ENCODE peak calls at places on chromosomes 2 and 18, in four cellular contexts. S is A549, K is GM12878, C is SK-N-SH. O is an unnamed sample.

GRCh38 chr2:212145111-212145510 is 393.5 kb downstream of the ERBB4 start:
- DNase-seq in S (no peak), K (no peak), C (no peak), O (no peak)

GRCh38 chr2:185208261-185208660 is 530.3 kb upstream of the FSIP2 start:
- DNase-seq in S (no peak), K (no peak), C (peak; percentile 21), O (no peak)

GRCh38 chr2:70087703-70088507 is 628 bp downstream of the PCBP1 start:
- DNase-seq in S (peak; percentile 55), K (no peak), C (peak; percentile 65), O (peak; percentile 87)

GRCh38 chr2:5693288-5694015 is 1.3 kb downstream of the SOX11 start:
- DNase-seq in S (no peak), K (no peak), C (peak; percentile 69), O (no peak)

GRCh38 chr18:23213200-23213599 is 77.9 kb downstream of the CABLES1 start:
- DNase-seq in S (no peak), K (no peak), C (no peak), O (no peak)

GRCh38 chr2:47354817-47355653 is 47.9 kb upstream of the MSH2 start:
- DNase-seq in S (no peak), K (no peak), C (no peak), O (no peak)

GRCh38 chr2:88657131-88657530 is 29.9 kb upstream of the EIF2AK3 start:
- DNase-seq in S (no peak), K (no peak), C (no peak), O (no peak)

GRCh38 chr2:11478899-11479605 is 13.1 kb upstream of the E2F6 start:
- DNase-seq in S (no peak), K (no peak), C (no peak), O (no peak)

GRCh38 chr18:9434240-9434701 is 41.0 kb upstream of the RALBP1 start:
- DNase-seq in S (no peak), K (no peak), C (no peak), O (no peak)

GRCh38 chr2:46050027-46050426 is 247.2 kb upstream of the EPAS1 start:
- DNase-seq in S (no peak), K (no peak), C (no peak), O (no peak)

GRCh38 chr2:197269173-197269572 is 41.4 kb downstream of the ANKRD44 start:
- DNase-seq in S (no peak), K (no peak), C (no peak), O (no peak)

GRCh38 chr2:189131986-189132385 is 47.6 kb downstream of the COL5A2 start:
- DNase-seq in S (no peak), K (no peak), C (no peak), O (no peak)

DNA sequence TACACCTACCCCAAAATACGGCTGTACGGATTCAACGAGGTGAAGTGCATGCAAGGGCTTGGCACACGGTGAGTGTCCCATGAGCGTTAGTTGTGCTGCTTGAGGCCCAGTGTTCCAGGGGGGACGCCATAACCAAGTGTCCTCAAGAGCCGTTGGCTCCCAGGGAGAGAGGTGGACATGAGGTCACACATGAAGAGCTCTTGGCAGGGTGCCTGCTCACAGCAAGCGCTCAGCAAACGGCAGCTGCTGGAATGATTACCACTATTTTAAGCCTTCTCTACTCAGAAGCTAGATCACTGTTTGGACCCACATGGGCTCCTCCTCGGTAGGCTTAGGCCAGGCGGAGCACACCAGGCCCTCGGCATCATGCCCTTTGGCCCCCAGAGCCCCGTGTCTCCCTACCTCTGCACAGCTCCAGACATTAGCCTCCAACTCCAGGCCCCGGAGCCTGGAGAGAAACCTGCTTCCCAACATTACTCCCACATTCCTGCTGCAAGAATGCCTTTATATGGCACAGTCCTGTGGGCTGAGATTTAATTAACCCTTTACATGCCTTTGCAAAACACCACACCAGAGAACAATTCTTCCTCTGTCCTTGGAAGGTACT is 68.4 kb upstream of the PPP1CB start:
- DNase-seq in S (peak; percentile 27), K (no peak), C (no peak), O (peak; percentile 72)
- TF ChIP-seq EP300 in S (no peak), K (no peak), C (no peak), O (no peak)

GRCh38 chr2:98606431-98606830 is 1.9 kb downstream of the COA5 start:
- DNase-seq in S (no peak), K (no peak), C (no peak), O (no peak)

GRCh38 chr2:98607104-98607503 is 1.2 kb downstream of the COA5 start:
- DNase-seq in S (no peak), K (no peak), C (no peak), O (no peak)

GRCh38 chr2:98608962-98609604 is 694 bp downstream of the UNC50 start:
- DNase-seq in S (peak; percentile 16), K (no peak), C (peak; percentile 71), O (no peak)

GRCh38 chr2:98607741-98608117 is 583 bp downstream of the COA5 start:
- DNase-seq in S (no peak), K (no peak), C (no peak), O (no peak)

GRCh38 chr2:98608118-98608961 is at the start of the genes COA5 and UNC50:
- DNase-seq in S (peak; percentile 83), K (peak; percentile 37), C (peak; percentile 98), O (peak; percentile 94)
- TF ChIP-seq EP300 in S (no peak), K (no peak), C (peak; percentile 22), O (no peak)

GRCh38 chr2:241903121-241904010 is 33.8 kb downstream of the RTP5 start:
- DNase-seq in S (no peak), K (no peak), C (no peak), O (peak; percentile 60)
- TF ChIP-seq EP300 in S (no peak), K (no peak), C (no peak), O (no peak)

GRCh38 chr2:204329532-204329931 is 215.7 kb upstream of the PARD3B start:
- DNase-seq in S (no peak), K (no peak), C (no peak), O (no peak)

GRCh38 chr2:204321910-204322765 is 223.1 kb upstream of the PARD3B start:
- DNase-seq in S (no peak), K (no peak), C (no peak), O (no peak)

GRCh38 chr2:204321027-204321800 is 224.1 kb upstream of the PARD3B start:
- DNase-seq in S (no peak), K (no peak), C (no peak), O (no peak)

GRCh38 chr2:204328350-204328749 is 216.9 kb upstream of the PARD3B start:
- DNase-seq in S (no peak), K (no peak), C (no peak), O (no peak)

DNA sequence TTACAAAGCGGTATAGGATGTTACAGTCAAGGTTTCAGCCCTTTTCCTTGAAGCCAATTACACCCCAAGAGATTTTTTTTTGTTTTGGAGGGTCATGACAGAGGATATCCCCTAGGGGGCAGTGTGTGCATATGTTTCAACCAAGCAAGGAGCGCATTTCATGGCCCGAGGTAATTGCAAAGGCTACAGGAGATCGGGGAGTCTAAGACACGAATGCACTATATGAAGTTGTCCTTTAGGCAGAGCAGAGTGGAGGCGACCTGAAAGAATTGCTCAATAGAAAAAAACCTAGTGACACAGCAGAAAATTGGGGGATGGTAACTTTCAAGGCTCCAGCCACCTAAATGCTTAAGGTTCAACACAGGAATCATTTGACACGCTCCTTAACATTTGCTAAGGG is 219.8 kb upstream of the PARD3B start:
- DNase-seq in S (peak; percentile 49), K (no peak), C (peak; percentile 72), O (no peak)
- TF ChIP-seq EP300 in S (no peak), K (no peak), C (no peak), O (no peak)

GRCh38 chr2:73214120-73215035 is at the start of gene SMYD5:
- DNase-seq in S (peak; percentile 82), K (peak; percentile 53), C (peak; percentile 94), O (peak; percentile 93)
- TF ChIP-seq EP300 in S (no peak), K (no peak), C (no peak), O (no peak)

DNA sequence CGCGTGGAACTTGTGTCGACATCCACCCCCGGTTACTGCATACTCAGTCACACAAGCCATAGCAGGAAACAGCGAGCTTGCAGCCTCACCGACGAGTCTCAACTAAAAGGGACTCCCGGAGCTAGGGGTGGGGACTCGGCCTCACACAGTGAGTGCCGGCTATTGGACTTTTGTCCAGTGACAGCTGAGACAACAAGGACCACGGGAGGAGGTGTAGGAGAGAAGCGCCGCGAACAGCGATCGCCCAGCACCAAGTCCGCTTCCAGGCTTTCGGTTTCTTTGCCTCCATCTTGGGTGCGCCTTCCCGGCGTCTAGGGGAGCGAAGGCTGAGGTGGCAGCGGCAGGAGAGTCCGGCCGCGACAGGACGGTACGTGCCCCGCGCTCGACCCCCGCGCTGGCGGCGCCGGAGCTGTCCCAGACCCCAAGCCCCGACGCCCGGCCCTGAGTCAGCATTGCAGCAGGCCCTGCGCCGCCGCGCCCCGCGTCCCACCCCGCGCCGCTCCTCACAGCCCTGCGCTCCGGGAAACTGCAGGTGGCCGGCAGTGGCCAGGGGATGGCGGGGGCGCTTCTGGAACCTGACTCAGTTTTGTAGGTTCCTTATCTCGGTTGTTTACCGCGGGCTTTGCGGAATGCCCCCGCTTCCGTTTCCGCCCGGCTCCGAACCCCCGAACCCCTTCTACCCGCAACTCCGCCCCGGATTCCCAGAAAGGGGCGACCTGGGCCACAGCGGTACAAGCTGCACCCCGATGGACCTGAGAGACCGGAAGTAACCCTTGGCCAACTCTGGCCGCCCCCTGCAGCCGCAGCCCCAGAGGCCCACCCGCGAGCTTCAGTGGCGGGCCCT is at the start of gene CFLAR:
- DNase-seq in S (peak; percentile 51), K (no peak), C (peak; percentile 84), O (peak; percentile 88)
- TF ChIP-seq EP300 in S (no peak), K (peak; percentile 53), C (no peak), O (no peak)

DNA sequence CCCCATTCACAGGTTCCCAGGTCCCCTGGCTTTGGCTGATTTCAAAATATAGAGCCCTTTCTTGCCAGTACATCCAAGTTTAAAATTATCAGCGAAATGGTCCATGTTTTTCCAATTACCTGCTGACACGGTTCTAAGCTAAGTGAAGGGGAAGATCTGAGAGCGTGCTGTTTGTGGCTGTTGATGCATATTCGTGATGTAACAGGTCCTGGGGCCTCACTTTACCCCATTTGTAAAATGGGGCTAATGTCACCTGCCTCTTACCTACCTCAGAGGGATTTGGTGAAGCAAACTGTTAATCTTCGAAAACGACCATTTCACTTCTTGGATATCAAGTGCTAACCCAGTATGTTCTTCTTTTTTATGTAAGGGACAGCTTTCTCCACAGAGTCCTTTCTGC is 33.0 kb downstream of the SLC1A4 start:
- DNase-seq in S (no peak), K (no peak), C (peak; percentile 11), O (no peak)
- TF ChIP-seq EP300 in S (no peak), K (no peak), C (no peak), O (no peak)

DNA sequence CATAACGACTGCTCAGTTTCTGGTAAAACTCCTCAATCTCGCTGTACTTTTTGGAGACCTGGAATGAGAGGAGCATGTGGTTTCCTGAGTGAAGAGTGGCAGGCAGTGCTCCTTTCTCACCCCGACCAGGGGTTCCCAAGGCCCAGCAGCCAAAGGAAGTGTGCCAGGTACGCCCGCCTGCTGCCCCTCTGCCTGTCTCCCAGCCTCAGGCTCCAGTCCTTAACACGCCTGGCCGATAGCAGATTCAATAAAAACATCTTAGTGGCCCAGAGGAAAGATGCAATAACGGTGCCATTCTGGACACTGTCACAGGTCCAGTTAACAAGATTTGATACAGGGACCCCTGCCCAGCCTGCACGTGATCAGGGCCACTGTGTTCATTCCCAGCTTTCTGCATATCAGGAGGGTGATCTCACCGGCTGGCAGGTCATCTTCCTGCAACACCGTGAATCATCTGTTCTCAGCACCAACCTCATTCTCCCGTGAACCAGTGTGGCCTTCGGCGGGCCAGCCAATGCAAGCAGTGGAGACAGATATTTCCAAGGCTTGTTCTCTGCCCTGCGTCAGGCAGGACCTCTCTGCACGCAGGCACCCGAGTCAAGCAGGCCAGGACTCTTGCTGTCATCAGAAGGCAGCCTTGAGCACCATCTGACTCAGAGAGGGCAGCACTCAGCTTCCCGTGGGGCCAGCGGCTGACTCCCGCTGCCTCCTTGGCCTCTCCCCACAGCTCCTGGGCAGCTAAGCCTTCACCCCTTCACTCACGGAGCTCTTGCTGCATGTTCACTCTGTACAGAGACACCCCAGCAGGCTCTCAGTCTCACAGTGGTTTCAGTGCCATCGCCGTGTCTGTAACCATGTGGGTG is 9.5 kb downstream of the HS1BP3 start:
- DNase-seq in S (no peak), K (no peak), C (no peak), O (no peak)
- TF ChIP-seq EP300 in S (no peak), K (no peak), C (no peak), O (peak; percentile 93)